ENCODE peak calls at places on chromosomes 2 and 18, in five cellular contexts. One of them, this sample, is unnamed.

GRCh38 chr2:169448865-169449264 is 30.4 kb upstream of the BBS5 start:
- DNase-seq in testis: no peak
- DNase-seq in tibial artery: no peak
- DNase-seq in coronary artery: no peak
- DNase-seq in astrocyte: no peak
- DNase-seq in this sample: no peak

GRCh38 chr2:203135105-203135504 is 103.7 kb upstream of the CYP20A1 start:
- DNase-seq in testis: no peak
- DNase-seq in tibial artery: no peak
- DNase-seq in coronary artery: no peak
- DNase-seq in astrocyte: no peak
- DNase-seq in this sample: no peak

GRCh38 chr18:61898576-61899205 is 5.9 kb upstream of the RNF152 start:
- DNase-seq in testis: no peak
- DNase-seq in tibial artery: no peak
- DNase-seq in coronary artery: no peak
- DNase-seq in astrocyte: no peak
- DNase-seq in this sample: peak

GRCh38 chr2:177068967-177069366 is 143.6 kb upstream of the HNRNPA3 start:
- DNase-seq in testis: no peak
- DNase-seq in tibial artery: no peak
- DNase-seq in coronary artery: no peak
- DNase-seq in astrocyte: no peak
- DNase-seq in this sample: no peak

GRCh38 chr2:107932483-107932882 is 53.8 kb upstream of the SLC5A7 start:
- DNase-seq in testis: no peak
- DNase-seq in tibial artery: no peak
- DNase-seq in coronary artery: no peak
- DNase-seq in astrocyte: peak
- DNase-seq in this sample: peak

GRCh38 chr2:120052597-120052996 is 39.7 kb downstream of the EPB41L5 start:
- DNase-seq in testis: no peak
- DNase-seq in tibial artery: no peak
- DNase-seq in coronary artery: no peak
- DNase-seq in astrocyte: peak
- DNase-seq in this sample: no peak

GRCh38 chr2:233862261-233862768 is 5.9 kb downstream of the MSL3B start:
- DNase-seq in testis: no peak
- DNase-seq in tibial artery: no peak
- DNase-seq in coronary artery: no peak
- DNase-seq in astrocyte: no peak
- DNase-seq in this sample: no peak

GRCh38 chr2:122261923-122262322 is 506.5 kb downstream of the TSN start:
- DNase-seq in testis: no peak
- DNase-seq in tibial artery: no peak
- DNase-seq in coronary artery: no peak
- DNase-seq in astrocyte: no peak
- DNase-seq in this sample: no peak

GRCh38 chr18:43893001-43893637 is 615.8 kb upstream of the SYT4 start:
- DNase-seq in testis: no peak
- DNase-seq in tibial artery: no peak
- DNase-seq in coronary artery: no peak
- DNase-seq in astrocyte: peak
- DNase-seq in this sample: no peak

GRCh38 chr2:53450885-53451284 is 316.7 kb upstream of the CHAC2 start:
- DNase-seq in testis: no peak
- DNase-seq in tibial artery: no peak
- DNase-seq in coronary artery: no peak
- DNase-seq in astrocyte: no peak
- DNase-seq in this sample: no peak

GRCh38 chr2:59888015-59888414 is 665.4 kb downstream of the BCL11A start:
- DNase-seq in testis: no peak
- DNase-seq in tibial artery: no peak
- DNase-seq in coronary artery: no peak
- DNase-seq in astrocyte: no peak
- DNase-seq in this sample: no peak

GRCh38 chr18:11512096-11513030 is 97.0 kb upstream of the SLC35G4 start:
- DNase-seq in testis: peak
- DNase-seq in tibial artery: no peak
- DNase-seq in coronary artery: no peak
- DNase-seq in astrocyte: no peak
- DNase-seq in this sample: peak

GRCh38 chr18:58385472-58385871 is 243.4 kb downstream of the ALPK2 start:
- DNase-seq in testis: no peak
- DNase-seq in tibial artery: no peak
- DNase-seq in coronary artery: peak
- DNase-seq in astrocyte: no peak
- DNase-seq in this sample: no peak

GRCh38 chr2:238811293-238811692 is 36.6 kb upstream of the TWIST2 start:
- DNase-seq in testis: no peak
- DNase-seq in tibial artery: no peak
- DNase-seq in coronary artery: no peak
- DNase-seq in astrocyte: no peak
- DNase-seq in this sample: no peak

GRCh38 chr2:240713071-240713927 is 21.6 kb downstream of the AQP12A start:
- DNase-seq in testis: no peak
- DNase-seq in tibial artery: no peak
- DNase-seq in coronary artery: no peak
- DNase-seq in astrocyte: no peak
- DNase-seq in this sample: no peak

GRCh38 chr2:224284134-224284946 is 117.6 kb downstream of the FAM124B start:
- DNase-seq in testis: no peak
- DNase-seq in tibial artery: no peak
- DNase-seq in coronary artery: no peak
- DNase-seq in astrocyte: no peak
- DNase-seq in this sample: peak

GRCh38 chr2:2570871-2571270 is 239.8 kb upstream of the MYT1L start:
- DNase-seq in testis: no peak
- DNase-seq in tibial artery: no peak
- DNase-seq in coronary artery: peak
- DNase-seq in astrocyte: no peak
- DNase-seq in this sample: no peak

GRCh38 chr2:200702646-200703118 is 109.0 kb upstream of the BZW1 start:
- DNase-seq in testis: no peak
- DNase-seq in tibial artery: no peak
- DNase-seq in coronary artery: no peak
- DNase-seq in astrocyte: no peak
- DNase-seq in this sample: peak

GRCh38 chr2:200705305-200705985 is 106.3 kb upstream of the BZW1 start:
- DNase-seq in testis: no peak
- DNase-seq in tibial artery: no peak
- DNase-seq in coronary artery: no peak
- DNase-seq in astrocyte: peak
- DNase-seq in this sample: no peak

GRCh38 chr2:200703132-200703925 is 108.4 kb upstream of the BZW1 start:
- DNase-seq in testis: peak
- DNase-seq in tibial artery: no peak
- DNase-seq in coronary artery: no peak
- DNase-seq in astrocyte: peak
- DNase-seq in this sample: peak

GRCh38 chr2:200702044-200702443 is 109.7 kb upstream of the BZW1 start:
- DNase-seq in testis: no peak
- DNase-seq in tibial artery: no peak
- DNase-seq in coronary artery: no peak
- DNase-seq in astrocyte: no peak
- DNase-seq in this sample: no peak

DNA sequence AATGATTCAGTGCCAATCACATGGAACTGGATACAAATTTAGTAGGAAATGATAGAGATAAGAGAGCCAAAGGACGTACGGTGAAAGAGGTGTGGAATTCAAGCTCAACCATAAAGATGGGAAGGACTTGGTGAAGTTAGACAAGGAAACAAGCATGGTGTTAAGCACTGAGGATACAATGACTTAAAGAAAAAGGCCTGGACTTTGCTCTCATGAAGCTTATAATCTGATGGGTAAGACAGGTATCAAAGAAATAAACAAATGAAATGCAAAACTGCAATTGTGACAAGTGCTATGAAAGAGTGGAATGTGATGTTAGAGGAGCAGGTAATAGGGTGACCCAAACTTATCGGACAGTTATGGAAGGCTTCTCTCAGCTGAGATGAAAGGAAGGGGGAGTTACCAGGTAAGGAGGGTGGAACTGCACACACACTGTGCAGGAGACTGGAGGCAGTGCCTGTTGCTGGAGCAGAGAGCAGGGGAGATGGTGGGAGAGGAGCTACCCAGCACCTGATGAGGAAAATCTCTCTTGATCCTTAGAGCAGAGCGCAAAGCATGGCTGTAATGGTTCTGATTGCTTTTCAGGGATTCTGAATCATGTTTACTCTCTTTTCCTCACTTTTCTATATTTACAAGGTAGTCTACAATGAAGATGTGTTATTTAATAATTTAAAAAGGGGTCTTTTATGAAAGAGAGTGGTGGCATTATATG is 107.6 kb upstream of the BZW1 start:
- DNase-seq in testis: no peak
- DNase-seq in tibial artery: no peak
- DNase-seq in coronary artery: no peak
- DNase-seq in astrocyte: no peak
- DNase-seq in this sample: no peak
- H3K27ac ChIP-seq in testis: no peak
- H3K27ac ChIP-seq in tibial artery: no peak
- H3K27ac ChIP-seq in coronary artery: no peak
- H3K27ac ChIP-seq in astrocyte: no peak
- H3K27ac ChIP-seq in this sample: no peak

GRCh38 chr2:49262815-49263560 is 108.7 kb upstream of the FSHR start:
- DNase-seq in testis: no peak
- DNase-seq in tibial artery: no peak
- DNase-seq in coronary artery: no peak
- DNase-seq in astrocyte: no peak
- DNase-seq in this sample: no peak
- TF ChIP-seq CTCF in testis: no peak
- TF ChIP-seq CTCF in tibial artery: no peak
- TF ChIP-seq CTCF in coronary artery: no peak
- TF ChIP-seq CTCF in astrocyte: no peak
- TF ChIP-seq CTCF in this sample: no peak

GRCh38 chr2:127722807-127723206 is 21.5 kb downstream of the SFT2D3 start:
- DNase-seq in testis: no peak
- DNase-seq in tibial artery: no peak
- DNase-seq in coronary artery: no peak
- DNase-seq in astrocyte: no peak
- DNase-seq in this sample: no peak
- H3K27ac ChIP-seq in testis: no peak
- H3K27ac ChIP-seq in tibial artery: no peak
- H3K27ac ChIP-seq in coronary artery: no peak
- H3K27ac ChIP-seq in astrocyte: no peak
- H3K27ac ChIP-seq in this sample: no peak

GRCh38 chr2:538646-539045 is 138.6 kb downstream of the TMEM18 start:
- DNase-seq in testis: no peak
- DNase-seq in tibial artery: no peak
- DNase-seq in coronary artery: no peak
- DNase-seq in astrocyte: no peak
- DNase-seq in this sample: no peak
- TF ChIP-seq CTCF in testis: no peak
- TF ChIP-seq CTCF in tibial artery: no peak
- TF ChIP-seq CTCF in coronary artery: no peak
- TF ChIP-seq CTCF in astrocyte: no peak
- TF ChIP-seq CTCF in this sample: no peak

This sample was measured in RWPE1.